ENCODE peak calls at places on chromosomes 3 and 15, in five cellular contexts. W, P, M, C and Z are unnamed samples.

GRCh38 chr3:43041517-43041916 is 62.4 kb downstream of the GASK1A start:
- DNase-seq in C (no peak), W (no peak), P (no peak), M (no peak), Z (no peak)

GRCh38 chr3:181913254-181913653 is 201.5 kb downstream of the SOX2 start:
- DNase-seq in M (no peak), C (no peak), W (no peak), P (no peak), Z (no peak)

GRCh38 chr3:196440696-196441095 is 8.5 kb upstream of the UBXN7 start:
- DNase-seq in C (no peak), P (no peak), W (no peak), M (no peak), Z (no peak)

GRCh38 chr3:197028711-197029510 is 706 bp downstream of the MELTF start:
- DNase-seq in C (no peak), M (peak; percentile 79), W (no peak), P (peak; percentile 61), Z (peak; percentile 53)

GRCh38 chr3:147838650-147839049 is 429.5 kb downstream of the ZIC1 start:
- DNase-seq in C (no peak), M (no peak), W (no peak), P (peak; percentile 2), Z (no peak)

GRCh38 chr3:39275052-39275451 is 4.8 kb downstream of the CX3CR1 start:
- DNase-seq in C (no peak), W (no peak), P (no peak), M (no peak), Z (no peak)

GRCh38 chr15:32706704-32707103 is 11.1 kb upstream of the GREM1 start:
- DNase-seq in P (no peak), W (no peak), C (no peak), M (no peak), Z (no peak)

GRCh38 chr3:27628029-27628750 is 93.9 kb downstream of the EOMES start:
- DNase-seq in M (no peak), P (peak; percentile 50), C (no peak), W (no peak), Z (no peak)

GRCh38 chr3:71478568-71478967 is 105.0 kb downstream of the FOXP1 start:
- DNase-seq in M (no peak), W (no peak), P (no peak), C (no peak), Z (no peak)

GRCh38 chr3:127233371-127233770 is 40.4 kb downstream of the PRR23E start:
- DNase-seq in P (no peak), M (peak; percentile 55), C (no peak), W (no peak), Z (no peak)

GRCh38 chr15:38362355-38362754 is 91.6 kb upstream of the FAM98B start:
- DNase-seq in W (no peak), C (no peak), M (no peak), P (no peak), Z (no peak)

GRCh38 chr3:127690106-127690505 is 17.4 kb downstream of the ABTB1 start:
- DNase-seq in W (no peak), P (no peak), C (no peak), M (no peak), Z (no peak)